ENCODE peak calls at places on chromosome 15, in nine cellular contexts. One of them, this sample, is unnamed.
A peak's percentile ranks its signal among the peaks of the same experiment; 100 is the strongest.

GRCh38 chr15:75531041-75531450 is 48.1 kb downstream of the PTPN9 start:
- DNase-seq in AG09319: no peak
- DNase-seq in PC-9: no peak
- DNase-seq in NCI-H1105 treated with DMSO at 0.1 percent for 48 hours: no peak
- DNase-seq in activated T-cell treated with anti-CD3 and anti-CD28 coated beads, Interleukin-2, amount 50 U/mL, for 72 hours: no peak
- DNase-seq in fibroblast of mammary gland: peak; percentile 85
- DNase-seq in aorta: peak; percentile 68
- DNase-seq in D721Med: no peak
- DNase-seq in iris pigment epithelial cell: peak; percentile 65
- DNase-seq in this sample: no peak

GRCh38 chr15:62392411-62392810 is 227.3 kb upstream of the C2CD4B start:
- DNase-seq in NCI-H1105 treated with DMSO at 0.1 percent for 48 hours: no peak
- DNase-seq in D721Med: no peak
- DNase-seq in PC-9: no peak
- DNase-seq in AG09319: no peak
- DNase-seq in aorta: peak; percentile 52
- DNase-seq in fibroblast of mammary gland: peak; percentile 54
- DNase-seq in activated T-cell treated with anti-CD3 and anti-CD28 coated beads, Interleukin-2, amount 50 U/mL, for 72 hours: peak; percentile 16
- DNase-seq in iris pigment epithelial cell: peak; percentile 31
- DNase-seq in this sample: no peak

GRCh38 chr15:93072440-93073394 is 16.3 kb downstream of the RGMA start:
- DNase-seq in fibroblast of mammary gland: peak; percentile 53
- DNase-seq in aorta: peak; percentile 87
- DNase-seq in iris pigment epithelial cell: peak; percentile 74
- DNase-seq in NCI-H1105 treated with DMSO at 0.1 percent for 48 hours: peak; percentile 52
- DNase-seq in activated T-cell treated with anti-CD3 and anti-CD28 coated beads, Interleukin-2, amount 50 U/mL, for 72 hours: peak; percentile 33
- DNase-seq in PC-9: peak; percentile 84
- DNase-seq in D721Med: peak; percentile 58
- DNase-seq in AG09319: peak; percentile 37
- DNase-seq in this sample: no peak

GRCh38 chr15:65824031-65824743 is 32.1 kb upstream of the DENND4A start:
- DNase-seq in iris pigment epithelial cell: peak; percentile 74
- DNase-seq in AG09319: no peak
- DNase-seq in NCI-H1105 treated with DMSO at 0.1 percent for 48 hours: peak; percentile 66
- DNase-seq in activated T-cell treated with anti-CD3 and anti-CD28 coated beads, Interleukin-2, amount 50 U/mL, for 72 hours: no peak
- DNase-seq in aorta: peak; percentile 55
- DNase-seq in D721Med: no peak
- DNase-seq in fibroblast of mammary gland: peak; percentile 71
- DNase-seq in PC-9: peak; percentile 29
- DNase-seq in this sample: no peak

GRCh38 chr15:77295446-77295845 is 124.5 kb downstream of the PEAK1 start:
- DNase-seq in D721Med: no peak
- DNase-seq in aorta: no peak
- DNase-seq in fibroblast of mammary gland: peak; percentile 15
- DNase-seq in iris pigment epithelial cell: peak; percentile 86
- DNase-seq in activated T-cell treated with anti-CD3 and anti-CD28 coated beads, Interleukin-2, amount 50 U/mL, for 72 hours: no peak
- DNase-seq in AG09319: no peak
- DNase-seq in PC-9: no peak
- DNase-seq in NCI-H1105 treated with DMSO at 0.1 percent for 48 hours: no peak
- DNase-seq in this sample: no peak

GRCh38 chr15:60835974-60836373 is 357.0 kb upstream of the ICE2 start:
- DNase-seq in fibroblast of mammary gland: peak; percentile 92
- DNase-seq in activated T-cell treated with anti-CD3 and anti-CD28 coated beads, Interleukin-2, amount 50 U/mL, for 72 hours: no peak
- DNase-seq in aorta: no peak
- DNase-seq in D721Med: no peak
- DNase-seq in PC-9: no peak
- DNase-seq in AG09319: peak; percentile 31
- DNase-seq in iris pigment epithelial cell: no peak
- DNase-seq in NCI-H1105 treated with DMSO at 0.1 percent for 48 hours: no peak
- DNase-seq in this sample: no peak

GRCh38 chr15:55372701-55373440 is 35.3 kb downstream of the CCPG1 start:
- DNase-seq in NCI-H1105 treated with DMSO at 0.1 percent for 48 hours: no peak
- DNase-seq in AG09319: no peak
- DNase-seq in iris pigment epithelial cell: peak; percentile 7
- DNase-seq in D721Med: no peak
- DNase-seq in fibroblast of mammary gland: no peak
- DNase-seq in activated T-cell treated with anti-CD3 and anti-CD28 coated beads, Interleukin-2, amount 50 U/mL, for 72 hours: no peak
- DNase-seq in PC-9: no peak
- DNase-seq in aorta: no peak
- DNase-seq in this sample: no peak

GRCh38 chr15:94327356-94327936 is 96.1 kb downstream of the MCTP2 start:
- DNase-seq in NCI-H1105 treated with DMSO at 0.1 percent for 48 hours: peak; percentile 23
- DNase-seq in aorta: no peak
- DNase-seq in PC-9: peak; percentile 3
- DNase-seq in iris pigment epithelial cell: peak; percentile 42
- DNase-seq in activated T-cell treated with anti-CD3 and anti-CD28 coated beads, Interleukin-2, amount 50 U/mL, for 72 hours: no peak
- DNase-seq in D721Med: no peak
- DNase-seq in AG09319: no peak
- DNase-seq in fibroblast of mammary gland: peak; percentile 48
- DNase-seq in this sample: no peak

This sample was measured in stimulated activated naive B cell treated with anti-CD40 and anti-IgM and Interleukin-4, amounts not matched to agents 10 μg/mL and 1 μg/mL and 100 μg/mL, for 72 hours.